ENCODE peak calls at places on chromosomes 3 and 15, in six cellular contexts. D, V, B, Z, I and N are unnamed samples.

GRCh38 chr15:49927462-49927861 is 191.6 kb downstream of the ATP8B4 start:
- DNase-seq in D (no peak), V (no peak), B (no peak), Z (no peak), I (peak; percentile 76), N (no peak)

GRCh38 chr3:153144779-153145178 is 17.2 kb upstream of the RAP2B start:
- DNase-seq in D (no peak), V (no peak), B (peak; percentile 75), Z (no peak), I (peak; percentile 67), N (peak; percentile 70)

GRCh38 chr3:119613201-119613600 is 15.5 kb downstream of the PLA1A start:
- DNase-seq in D (no peak), V (no peak), B (no peak), Z (no peak), I (no peak), N (no peak)

GRCh38 chr15:39403674-39404117 is 177.2 kb upstream of the THBS1 start:
- DNase-seq in D (no peak), V (no peak), B (peak; percentile 70), Z (no peak), I (peak; percentile 69), N (peak; percentile 86)

GRCh38 chr15:53611145-53611920 is 148.1 kb downstream of the WDR72 start:
- DNase-seq in D (no peak), V (no peak), B (peak; percentile 42), Z (no peak), I (no peak), N (peak; percentile 11)

GRCh38 chr3:48187579-48188265 is 495 bp downstream of the CDC25A start:
- DNase-seq in D (peak; percentile 71), V (peak; percentile 78), B (no peak), Z (peak; percentile 69), I (peak; percentile 67), N (no peak)

GRCh38 chr15:56249080-56249479 is 5.4 kb upstream of the RFX7 start:
- DNase-seq in D (no peak), V (no peak), B (peak; percentile 56), Z (no peak), I (peak; percentile 58), N (peak; percentile 61)

GRCh38 chr3:181912384-181912783 is 200.7 kb downstream of the SOX2 start:
- DNase-seq in D (no peak), V (no peak), B (no peak), Z (no peak), I (no peak), N (no peak)

GRCh38 chr3:183085634-183086390 is 13.5 kb downstream of the MCCC1 start:
- DNase-seq in D (no peak), V (no peak), B (peak; percentile 15), Z (no peak), I (peak; percentile 27), N (no peak)

GRCh38 chr3:184092199-184092598 is 4.7 kb upstream of the HTR3E start:
- DNase-seq in D (no peak), V (no peak), B (no peak), Z (no peak), I (no peak), N (no peak)

GRCh38 chr3:55128201-55128870 is 200.5 kb upstream of the LRTM1 start:
- DNase-seq in D (no peak), V (no peak), B (peak; percentile 33), Z (no peak), I (peak; percentile 83), N (no peak)

GRCh38 chr15:64151727-64152506 is at the start of gene SNX22:
- DNase-seq in D (no peak), V (no peak), B (no peak), Z (no peak), I (peak; percentile 33), N (no peak)

GRCh38 chr15:72172796-72173195 is 24.8 kb downstream of the GRAMD2A start:
- DNase-seq in D (no peak), V (no peak), B (no peak), Z (no peak), I (no peak), N (no peak)

GRCh38 chr3:167346171-167346570 is 33.9 kb downstream of the ZBBX start:
- DNase-seq in D (no peak), V (no peak), B (no peak), Z (no peak), I (no peak), N (no peak)

GRCh38 chr3:188779537-188779936 is 392.2 kb upstream of the TPRG1 start:
- DNase-seq in D (no peak), V (no peak), B (no peak), Z (no peak), I (peak; percentile 64), N (no peak)

GRCh38 chr3:5057857-5058324 is 64.2 kb upstream of the ARL8B start:
- DNase-seq in D (peak; percentile 79), V (peak; percentile 17), B (peak; percentile 92), Z (peak; percentile 62), I (peak; percentile 86), N (peak; percentile 84)

GRCh38 chr15:56243117-56243773 is 434 bp downstream of the RFX7 start:
- DNase-seq in D (peak; percentile 60), V (peak; percentile 54), B (no peak), Z (peak; percentile 61), I (peak; percentile 66), N (peak; percentile 16)

GRCh38 chr15:27176785-27177406 is 205.9 kb downstream of the GABRG3 start:
- DNase-seq in D (no peak), V (no peak), B (no peak), Z (no peak), I (no peak), N (peak; percentile 0)

GRCh38 chr3:291028-291427 is 94.5 kb downstream of the CHL1 start:
- DNase-seq in D (no peak), V (no peak), B (no peak), Z (no peak), I (no peak), N (no peak)

GRCh38 chr3:53226841-53227407 is 28.9 kb downstream of the TKT start:
- DNase-seq in D (no peak), V (no peak), B (no peak), Z (no peak), I (no peak), N (no peak)

GRCh38 chr3:45178131-45179023 is 32.2 kb upstream of the CDCP1 start:
- DNase-seq in D (no peak), V (no peak), B (peak; percentile 72), Z (no peak), I (peak; percentile 76), N (no peak)

GRCh38 chr15:91965501-91966180 is 112.1 kb downstream of the SLCO3A1 start:
- DNase-seq in D (peak; percentile 45), V (no peak), B (peak; percentile 93), Z (no peak), I (peak; percentile 96), N (peak; percentile 97)

GRCh38 chr3:62882676-62883228 is 7.5 kb upstream of the CADPS start:
- DNase-seq in D (no peak), V (no peak), B (no peak), Z (no peak), I (no peak), N (no peak)

GRCh38 chr3:188734395-188734794 is 437.4 kb upstream of the TPRG1 start:
- DNase-seq in D (no peak), V (no peak), B (no peak), Z (no peak), I (peak; percentile 38), N (no peak)

GRCh38 chr3:51434746-51435323 is 43.8 kb downstream of the RBM15B start:
- DNase-seq in D (no peak), V (no peak), B (peak; percentile 66), Z (peak; percentile 2), I (peak; percentile 31), N (peak; percentile 51)

GRCh38 chr15:52019394-52020252 is 604 bp downstream of the MAPK6 start:
- DNase-seq in D (peak; percentile 90), V (peak; percentile 84), B (peak; percentile 76), Z (peak; percentile 85), I (peak; percentile 93), N (peak; percentile 56)